ENCODE peak calls at places on chromosomes 1 and 21, in ten cellular contexts. Y is activated gamma-delta T cell treated with Interleukin-2 at 50 U/mL for 16 hours; X is bronchial epithelial cell; V is WERI-Rb-1; B is neural crest cell; F is fibroblast of pulmonary artery; Z is SHP77 treated with DMSO at 0.1 percent for 48 hours; G is Ammon's horn; C is naive thymus-derived CD4-positive, alpha-beta T cell; I is iris pigment epithelial cell. U is an unnamed sample.

GRCh38 chr1:115184951-115185331 is 95.6 kb upstream of the TSPAN2 start:
- DNase-seq in V (no peak), I (peak), Z (no peak), B (no peak), C (no peak), F (no peak), G (no peak), Y (no peak), X (peak), U (peak)

GRCh38 chr1:162930532-162931438 is 69.8 kb upstream of the CCDC190 start:
- DNase-seq in I (no peak), V (no peak), B (no peak), C (no peak), F (no peak), Z (no peak), G (no peak), X (no peak), Y (no peak), U (no peak)

GRCh38 chr1:230270940-230271325 is 155.2 kb downstream of the PGBD5 start:
- DNase-seq in G (no peak), Z (peak), F (peak), I (no peak), X (no peak), B (no peak), Y (no peak), V (no peak), C (no peak), U (no peak)

GRCh38 chr1:41501581-41501980 is 17.1 kb upstream of the EDN2 start:
- DNase-seq in F (no peak), V (peak), X (peak), I (no peak), C (no peak), B (no peak), Y (no peak), Z (no peak), G (no peak), U (no peak)

GRCh38 chr1:185674201-185674600 is 60.0 kb upstream of the HMCN1 start:
- DNase-seq in B (no peak), X (no peak), G (peak), Z (peak), F (no peak), Y (no peak), C (no peak), V (no peak), I (no peak), U (no peak)

GRCh38 chr1:219771039-219771438 is 157.3 kb downstream of the SLC30A10 start:
- DNase-seq in Z (no peak), I (peak), C (no peak), G (no peak), B (no peak), V (no peak), F (peak), X (peak), Y (no peak), U (peak)

GRCh38 chr21:14591277-14591876 is 45.3 kb upstream of the SAMSN1 start:
- DNase-seq in I (peak), G (no peak), C (no peak), B (no peak), F (no peak), Y (no peak), X (peak), Z (no peak), V (no peak), U (no peak)

GRCh38 chr1:10210841-10211804 is 753 bp downstream of the KIF1B start:
- DNase-seq in G (peak), I (peak), Z (no peak), Y (peak), X (peak), C (peak), V (peak), F (peak), B (peak), U (peak)

GRCh38 chr21:38308010-38308784 is 51.4 kb downstream of the KCNJ15 start:
- DNase-seq in Z (no peak), I (peak), G (no peak), B (no peak), C (no peak), F (peak), X (no peak), V (no peak), Y (no peak), U (no peak)

GRCh38 chr1:23592209-23592905 is 33.1 kb upstream of the ID3 start:
- DNase-seq in V (peak), B (no peak), G (no peak), I (no peak), X (peak), F (no peak), C (no peak), Y (no peak), Z (peak), U (peak)

GRCh38 chr1:240844466-240844865 is 232.5 kb upstream of the GREM2 start:
- DNase-seq in X (no peak), G (peak), I (no peak), B (no peak), V (no peak), Z (no peak), C (no peak), F (no peak), Y (no peak), U (no peak)

GRCh38 chr1:226656601-226657277 is 82.3 kb downstream of the ITPKB start:
- DNase-seq in Y (no peak), G (no peak), Z (peak), X (peak), I (peak), B (no peak), C (no peak), F (peak), V (no peak), U (peak)

GRCh38 chr1:42966688-42967609 is 8.3 kb upstream of the SLC2A1 start:
- DNase-seq in X (peak), Z (peak), I (peak), B (no peak), C (no peak), V (no peak), F (peak), Y (no peak), G (no peak), U (peak)

GRCh38 chr1:109361649-109362048 is 36.1 kb downstream of the SORT1 start:
- DNase-seq in G (no peak), C (no peak), X (peak), F (peak), Y (no peak), I (peak), B (no peak), V (no peak), Z (no peak), U (peak)

GRCh38 chr1:222784916-222785315 is 29.9 kb upstream of the DISP1 start:
- DNase-seq in F (no peak), V (no peak), C (no peak), Y (no peak), G (no peak), I (no peak), Z (no peak), B (no peak), X (no peak), U (no peak)

GRCh38 chr21:34351786-34352241 is 12.0 kb upstream of the KCNE2 start:
- DNase-seq in Z (peak), I (peak), X (peak), Y (peak), C (no peak), G (peak), F (peak), V (peak), B (peak), U (no peak)

GRCh38 chr1:119080586-119080985 is 59.9 kb downstream of the WARS2 start:
- DNase-seq in I (peak), Y (no peak), X (peak), V (no peak), Z (no peak), C (no peak), F (peak), G (no peak), B (no peak), U (peak)

GRCh38 chr21:29233611-29234540 is 64.8 kb upstream of the BACH1 start:
- DNase-seq in X (peak), B (no peak), I (no peak), Y (no peak), G (no peak), F (no peak), V (peak), C (no peak), Z (no peak), U (no peak)